ENCODE peak calls at places on chromosomes 13 and 19, in five cellular contexts. One of them, this sample, is unnamed.

GRCh38 chr19:54469496-54469934 is 3.6 kb downstream of the CDC42EP5 start:
- DNase-seq in effector CD8-positive, alpha-beta T cell: no peak
- DNase-seq in AG04449: no peak
- DNase-seq in NCI-H1092: no peak
- DNase-seq in A549: no peak
- DNase-seq in this sample: no peak

GRCh38 chr19:31491246-31491645 is 142.0 kb upstream of the TSHZ3 start:
- DNase-seq in AG04449: no peak
- DNase-seq in NCI-H1092: no peak
- DNase-seq in A549: no peak
- DNase-seq in effector CD8-positive, alpha-beta T cell: no peak
- DNase-seq in this sample: no peak

GRCh38 chr19:15280915-15281683 is 48.9 kb upstream of the EPHX3 start:
- DNase-seq in effector CD8-positive, alpha-beta T cell: no peak
- DNase-seq in NCI-H1092: peak
- DNase-seq in AG04449: no peak
- DNase-seq in A549: no peak
- DNase-seq in this sample: no peak

GRCh38 chr19:54461201-54462071 is 2.1 kb downstream of the LENG9 start:
- DNase-seq in AG04449: no peak
- DNase-seq in NCI-H1092: no peak
- DNase-seq in effector CD8-positive, alpha-beta T cell: no peak
- DNase-seq in A549: no peak
- DNase-seq in this sample: no peak

GRCh38 chr19:49506575-49507105 is 5.8 kb upstream of the FCGRT start:
- DNase-seq in A549: peak
- DNase-seq in NCI-H1092: no peak
- DNase-seq in AG04449: no peak
- DNase-seq in effector CD8-positive, alpha-beta T cell: peak
- DNase-seq in this sample: no peak

GRCh38 chr13:37752156-37752555 is 117.4 kb downstream of the TRPC4 start:
- DNase-seq in effector CD8-positive, alpha-beta T cell: no peak
- DNase-seq in AG04449: no peak
- DNase-seq in A549: no peak
- DNase-seq in NCI-H1092: no peak
- DNase-seq in this sample: no peak

GRCh38 chr19:9917322-9917721 is 19.0 kb downstream of the OLFM2 start:
- DNase-seq in NCI-H1092: no peak
- DNase-seq in effector CD8-positive, alpha-beta T cell: no peak
- DNase-seq in AG04449: no peak
- DNase-seq in A549: peak
- DNase-seq in this sample: no peak

GRCh38 chr19:10769533-10770491 is 51.9 kb downstream of the DNM2 start:
- DNase-seq in AG04449: no peak
- DNase-seq in effector CD8-positive, alpha-beta T cell: no peak
- DNase-seq in A549: no peak
- DNase-seq in NCI-H1092: no peak
- DNase-seq in this sample: no peak

GRCh38 chr19:57239982-57240310 is 486 bp upstream of the ZNF805 start:
- DNase-seq in AG04449: no peak
- DNase-seq in effector CD8-positive, alpha-beta T cell: no peak
- DNase-seq in A549: no peak
- DNase-seq in NCI-H1092: no peak
- DNase-seq in this sample: no peak

GRCh38 chr13:95485045-95485517 is 67.4 kb upstream of the CLDN10 start:
- DNase-seq in A549: no peak
- DNase-seq in effector CD8-positive, alpha-beta T cell: no peak
- DNase-seq in AG04449: no peak
- DNase-seq in NCI-H1092: no peak
- DNase-seq in this sample: no peak

GRCh38 chr19:15577184-15577771 is 37.7 kb upstream of the CYP4F8 start:
- DNase-seq in AG04449: no peak
- DNase-seq in effector CD8-positive, alpha-beta T cell: no peak
- DNase-seq in NCI-H1092: no peak
- DNase-seq in A549: no peak
- DNase-seq in this sample: no peak

GRCh38 chr13:57128909-57129308 is 11.8 kb upstream of the PRR20A start:
- DNase-seq in AG04449: no peak
- DNase-seq in A549: no peak
- DNase-seq in NCI-H1092: no peak
- DNase-seq in effector CD8-positive, alpha-beta T cell: no peak
- DNase-seq in this sample: no peak